ENCODE peak calls at places on chromosomes 6 and 20, in six cellular contexts. One of them, this sample, is unnamed.

GRCh38 chr6:157461000-157461915 is 80.3 kb downstream of the ZDHHC14 start:
- DNase-seq in germinal center: peak
- DNase-seq in activated CD4-positive, alpha-beta T cell treated with anti-CD3 and anti-CD28 coated beads for 48 hours: peak
- DNase-seq in activated CD8-positive, alpha-beta memory T cell treated with anti-CD3 and anti-CD28 coated beads, Interleukin-2, amount 50 U/mL, for 4 hours: no peak
- DNase-seq in AG09319: no peak
- DNase-seq in mucosa of descending colon: no peak
- DNase-seq in this sample: peak

GRCh38 chr6:65545920-65546319 is 161.1 kb downstream of the EYS start:
- DNase-seq in activated CD4-positive, alpha-beta T cell treated with anti-CD3 and anti-CD28 coated beads for 48 hours: no peak
- DNase-seq in germinal center: no peak
- DNase-seq in AG09319: no peak
- DNase-seq in mucosa of descending colon: no peak
- DNase-seq in activated CD8-positive, alpha-beta memory T cell treated with anti-CD3 and anti-CD28 coated beads, Interleukin-2, amount 50 U/mL, for 4 hours: no peak
- DNase-seq in this sample: no peak

GRCh38 chr6:85417336-85417735 is 32.5 kb upstream of the NT5E start:
- DNase-seq in AG09319: no peak
- DNase-seq in activated CD8-positive, alpha-beta memory T cell treated with anti-CD3 and anti-CD28 coated beads, Interleukin-2, amount 50 U/mL, for 4 hours: no peak
- DNase-seq in germinal center: no peak
- DNase-seq in mucosa of descending colon: no peak
- DNase-seq in activated CD4-positive, alpha-beta T cell treated with anti-CD3 and anti-CD28 coated beads for 48 hours: no peak
- DNase-seq in this sample: no peak

GRCh38 chr6:48318670-48319069 is 207.7 kb upstream of the PTCHD4 start:
- DNase-seq in AG09319: no peak
- DNase-seq in germinal center: no peak
- DNase-seq in mucosa of descending colon: no peak
- DNase-seq in activated CD4-positive, alpha-beta T cell treated with anti-CD3 and anti-CD28 coated beads for 48 hours: no peak
- DNase-seq in activated CD8-positive, alpha-beta memory T cell treated with anti-CD3 and anti-CD28 coated beads, Interleukin-2, amount 50 U/mL, for 4 hours: no peak
- DNase-seq in this sample: no peak

GRCh38 chr6:136774228-136775041 is 17.8 kb downstream of the MAP3K5 start:
- DNase-seq in activated CD4-positive, alpha-beta T cell treated with anti-CD3 and anti-CD28 coated beads for 48 hours: no peak
- DNase-seq in activated CD8-positive, alpha-beta memory T cell treated with anti-CD3 and anti-CD28 coated beads, Interleukin-2, amount 50 U/mL, for 4 hours: no peak
- DNase-seq in AG09319: peak
- DNase-seq in germinal center: no peak
- DNase-seq in mucosa of descending colon: no peak
- DNase-seq in this sample: no peak

GRCh38 chr20:15065794-15066193 is 728.4 kb upstream of the FLRT3 start:
- DNase-seq in germinal center: no peak
- DNase-seq in activated CD4-positive, alpha-beta T cell treated with anti-CD3 and anti-CD28 coated beads for 48 hours: no peak
- DNase-seq in mucosa of descending colon: no peak
- DNase-seq in AG09319: peak
- DNase-seq in activated CD8-positive, alpha-beta memory T cell treated with anti-CD3 and anti-CD28 coated beads, Interleukin-2, amount 50 U/mL, for 4 hours: no peak
- DNase-seq in this sample: no peak

GRCh38 chr6:108587258-108588059 is 26.7 kb downstream of the FOXO3 start:
- DNase-seq in activated CD4-positive, alpha-beta T cell treated with anti-CD3 and anti-CD28 coated beads for 48 hours: no peak
- DNase-seq in activated CD8-positive, alpha-beta memory T cell treated with anti-CD3 and anti-CD28 coated beads, Interleukin-2, amount 50 U/mL, for 4 hours: no peak
- DNase-seq in germinal center: no peak
- DNase-seq in mucosa of descending colon: no peak
- DNase-seq in AG09319: no peak
- DNase-seq in this sample: no peak

GRCh38 chr6:71383891-71384489 is 95.4 kb downstream of the OGFRL1 start:
- DNase-seq in AG09319: peak
- DNase-seq in germinal center: peak
- DNase-seq in activated CD4-positive, alpha-beta T cell treated with anti-CD3 and anti-CD28 coated beads for 48 hours: peak
- DNase-seq in mucosa of descending colon: peak
- DNase-seq in activated CD8-positive, alpha-beta memory T cell treated with anti-CD3 and anti-CD28 coated beads, Interleukin-2, amount 50 U/mL, for 4 hours: no peak
- DNase-seq in this sample: peak

GRCh38 chr6:149856256-149856994 is 7.7 kb downstream of the LRP11 start:
- DNase-seq in AG09319: no peak
- DNase-seq in germinal center: no peak
- DNase-seq in activated CD8-positive, alpha-beta memory T cell treated with anti-CD3 and anti-CD28 coated beads, Interleukin-2, amount 50 U/mL, for 4 hours: no peak
- DNase-seq in mucosa of descending colon: no peak
- DNase-seq in activated CD4-positive, alpha-beta T cell treated with anti-CD3 and anti-CD28 coated beads for 48 hours: no peak
- DNase-seq in this sample: no peak

GRCh38 chr6:96923871-96924493 is 546 bp upstream of the KLHL32 start:
- DNase-seq in mucosa of descending colon: no peak
- DNase-seq in activated CD4-positive, alpha-beta T cell treated with anti-CD3 and anti-CD28 coated beads for 48 hours: no peak
- DNase-seq in activated CD8-positive, alpha-beta memory T cell treated with anti-CD3 and anti-CD28 coated beads, Interleukin-2, amount 50 U/mL, for 4 hours: no peak
- DNase-seq in AG09319: no peak
- DNase-seq in germinal center: no peak
- DNase-seq in this sample: no peak